ENCODE peak calls at places on chromosomes 5 and 9, in six cellular contexts. G is spleen, F is stomach, L is OCI-LY7, V is transverse colon, A is mammary epithelial cell. R is an unnamed sample.

GRCh38 chr9:82777366-82777765 is 285.6 kb downstream of the RASEF start:
- DNase-seq in G (no peak), F (no peak), L (no peak), V (no peak), A (no peak), R (no peak)

GRCh38 chr5:81545911-81546310 is 152.0 kb upstream of the ACOT12 start:
- DNase-seq in G (no peak), F (no peak), L (no peak), V (no peak), A (no peak), R (no peak)

GRCh38 chr5:178145965-178146820 is 7.5 kb downstream of the NHP2 start:
- DNase-seq in G (peak; percentile 90), F (peak; percentile 84), L (peak; percentile 81), V (peak; percentile 79), A (peak; percentile 81), R (peak; percentile 81)

GRCh38 chr5:38468202-38468656 is 88.2 kb downstream of the LIFR start:
- DNase-seq in G (no peak), F (no peak), L (no peak), V (no peak), A (peak; percentile 77), R (no peak)

GRCh38 chr5:140220698-140221064 is 45.7 kb downstream of the CYSTM1 start:
- DNase-seq in G (no peak), F (no peak), L (no peak), V (no peak), A (no peak), R (no peak)

GRCh38 chr9:113310538-113310937 is 7.4 kb upstream of the RNF183 start:
- DNase-seq in G (no peak), F (no peak), L (no peak), V (no peak), A (no peak), R (no peak)

GRCh38 chr5:140058212-140058932 is 15.3 kb upstream of the NRG2 start:
- DNase-seq in G (no peak), F (no peak), L (no peak), V (no peak), A (no peak), R (no peak)

GRCh38 chr9:136345281-136346156 is 18.0 kb downstream of the DNLZ start:
- DNase-seq in G (peak; percentile 85), F (peak; percentile 80), L (no peak), V (peak; percentile 56), A (peak; percentile 76), R (peak; percentile 86)

GRCh38 chr5:1107167-1108007 is 4.5 kb downstream of the SLC12A7 start:
- DNase-seq in G (no peak), F (no peak), L (peak; percentile 37), V (no peak), A (no peak), R (no peak)

GRCh38 chr9:37902804-37903580 is 935 bp downstream of the SLC25A51 start:
- DNase-seq in G (peak; percentile 22), F (no peak), L (peak; percentile 54), V (no peak), A (peak; percentile 48), R (no peak)

GRCh38 chr9:125475385-125475784 is 213.8 kb downstream of the GAPVD1 start:
- DNase-seq in G (no peak), F (peak; percentile 67), L (no peak), V (no peak), A (no peak), R (peak; percentile 72)

GRCh38 chr5:39437469-39437868 is 12.7 kb upstream of the DAB2 start:
- DNase-seq in G (no peak), F (no peak), L (no peak), V (peak; percentile 37), A (no peak), R (no peak)

GRCh38 chr9:96149142-96149541 is 152.8 kb downstream of the HSD17B3 start:
- DNase-seq in G (no peak), F (no peak), L (no peak), V (no peak), A (no peak), R (no peak)

GRCh38 chr9:112884086-112884485 is 6.6 kb downstream of the SLC46A2 start:
- DNase-seq in G (no peak), F (no peak), L (no peak), V (no peak), A (peak; percentile 67), R (no peak)

GRCh38 chr5:171714851-171715250 is 70.8 kb upstream of the SMIM23 start:
- DNase-seq in G (no peak), F (no peak), L (no peak), V (no peak), A (no peak), R (no peak)

GRCh38 chr5:101843055-101843454 is 453.0 kb downstream of the SLCO4C1 start:
- DNase-seq in G (no peak), F (no peak), L (no peak), V (no peak), A (no peak), R (no peak)

GRCh38 chr5:52709171-52709925 is 78.4 kb upstream of the ITGA1 start:
- DNase-seq in G (no peak), F (no peak), L (no peak), V (no peak), A (peak; percentile 74), R (no peak)

GRCh38 chr5:110900829-110901228 is 162.0 kb downstream of the SLC25A46 start:
- DNase-seq in G (no peak), F (no peak), L (no peak), V (no peak), A (peak; percentile 92), R (no peak)

GRCh38 chr5:131258733-131259132 is 5.1 kb upstream of the CDC42SE2 start:
- DNase-seq in G (no peak), F (no peak), L (no peak), V (no peak), A (peak; percentile 66), R (no peak)
- H3K4me1 ChIP-seq in G (peaks cover 96% of the 10 kb centered on the region), F (no peaks in the 10 kb centered on the region), L (peaks cover 64% of the 10 kb centered on the region), V (peaks cover 21% of the 10 kb centered on the region), A (peaks cover 44% of the 10 kb centered on the region), R (no peaks in the 10 kb centered on the region)

GRCh38 chr5:149237662-149238061 is 34.0 kb upstream of the AFAP1L1 start:
- DNase-seq in G (no peak), F (no peak), L (no peak), V (no peak), A (no peak), R (no peak)
- TF ChIP-seq CTCF in G (no peak), F (no peak), L (peak; percentile 26), V (no peak), A (no peak), R (no peak)

GRCh38 chr9:127522727-127523126 is 71.4 kb downstream of the LRSAM1 start:
- DNase-seq in G (no peak), F (no peak), L (no peak), V (peak; percentile 44), A (peak; percentile 79), R (no peak)

GRCh38 chr9:127524373-127524772 is 73.1 kb downstream of the LRSAM1 start:
- DNase-seq in G (no peak), F (no peak), L (no peak), V (no peak), A (no peak), R (no peak)

GRCh38 chr9:127520941-127521918 is 69.9 kb downstream of the LRSAM1 start:
- DNase-seq in G (no peak), F (no peak), L (no peak), V (no peak), A (no peak), R (no peak)

GRCh38 chr9:127521919-127522304 is 70.6 kb downstream of the LRSAM1 start:
- DNase-seq in G (no peak), F (peak; percentile 71), L (no peak), V (no peak), A (peak; percentile 63), R (no peak)

DNA sequence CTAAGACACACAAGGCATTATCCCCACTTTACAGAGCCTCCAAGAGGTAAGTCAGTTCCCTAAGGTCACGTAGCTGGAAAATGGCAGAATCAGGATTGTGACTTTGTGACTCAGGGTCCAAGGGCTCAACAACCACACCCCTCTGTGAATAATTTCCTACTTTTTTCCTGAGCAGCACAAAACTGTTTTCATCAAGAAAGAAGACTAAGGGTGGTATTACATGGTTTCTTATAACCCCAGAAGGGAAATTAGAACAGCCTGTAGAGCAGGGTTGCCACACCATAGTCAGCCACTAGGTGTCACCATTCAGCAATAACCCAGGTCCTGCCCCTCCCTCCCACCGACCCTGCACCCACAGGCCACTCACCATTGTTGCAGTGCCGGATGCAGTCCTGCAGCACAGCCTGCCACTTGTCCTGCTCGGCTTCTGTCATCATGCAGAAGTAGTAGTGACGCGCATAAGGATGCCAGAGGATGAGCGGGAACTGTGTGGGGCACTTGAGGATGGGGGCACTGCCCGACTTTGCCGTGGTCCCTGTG is 72.1 kb downstream of the LRSAM1 start:
- DNase-seq in G (no peak), F (no peak), L (no peak), V (no peak), A (no peak), R (peak; percentile 66)
- H3K4me1 ChIP-seq in G (peaks cover 68% of the 10 kb centered on the region), F (peaks cover 29% of the 10 kb centered on the region), L (no peaks in the 10 kb centered on the region), V (peaks cover 32% of the 10 kb centered on the region), A (peaks cover 64% of the 10 kb centered on the region), R (peaks cover 47% of the 10 kb centered on the region)

DNA sequence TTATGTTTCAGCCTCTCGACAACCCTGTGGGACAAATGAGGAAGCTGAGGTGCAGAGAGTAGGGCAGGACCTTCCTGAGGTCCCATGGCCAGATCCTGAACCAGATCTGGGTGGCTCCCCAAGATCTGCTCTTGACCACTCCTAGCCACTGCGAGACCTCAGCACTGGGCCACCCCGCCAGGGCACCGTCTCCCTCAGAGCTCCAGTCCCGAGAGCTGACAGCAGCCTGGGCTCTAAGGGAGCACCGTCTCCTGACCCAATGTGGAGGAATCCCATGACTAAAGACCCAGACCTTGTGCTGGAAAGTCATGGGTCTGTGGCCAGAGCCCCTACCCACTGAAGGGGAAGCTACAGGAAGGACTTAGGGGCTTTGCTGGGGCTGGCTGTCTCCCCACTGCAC is 4.5 kb upstream of the LMX1B start:
- DNase-seq in G (no peak), F (no peak), L (no peak), V (no peak), A (no peak), R (peak; percentile 49)
- TF ChIP-seq CTCF in G (no peak), F (no peak), L (no peak), V (no peak), A (no peak), R (no peak)

GRCh38 chr9:131673531-131673930 is 66.3 kb downstream of the RAPGEF1 start:
- DNase-seq in G (no peak), F (no peak), L (peak; percentile 55), V (no peak), A (no peak), R (no peak)
- H3K4me1 ChIP-seq in G (peaks cover 100% of the 10 kb centered on the region), F (peaks cover 57% of the 10 kb centered on the region), L (peaks cover 74% of the 10 kb centered on the region), V (peaks cover 66% of the 10 kb centered on the region), A (peaks cover 36% of the 10 kb centered on the region), R (peaks cover 91% of the 10 kb centered on the region)

GRCh38 chr9:88342246-88342645 is 46.0 kb upstream of the SPIN1 start:
- DNase-seq in G (no peak), F (no peak), L (no peak), V (no peak), A (peak; percentile 25), R (no peak)
- TF ChIP-seq CTCF in G (no peak), F (no peak), L (no peak), V (no peak), A (no peak), R (no peak)

DNA sequence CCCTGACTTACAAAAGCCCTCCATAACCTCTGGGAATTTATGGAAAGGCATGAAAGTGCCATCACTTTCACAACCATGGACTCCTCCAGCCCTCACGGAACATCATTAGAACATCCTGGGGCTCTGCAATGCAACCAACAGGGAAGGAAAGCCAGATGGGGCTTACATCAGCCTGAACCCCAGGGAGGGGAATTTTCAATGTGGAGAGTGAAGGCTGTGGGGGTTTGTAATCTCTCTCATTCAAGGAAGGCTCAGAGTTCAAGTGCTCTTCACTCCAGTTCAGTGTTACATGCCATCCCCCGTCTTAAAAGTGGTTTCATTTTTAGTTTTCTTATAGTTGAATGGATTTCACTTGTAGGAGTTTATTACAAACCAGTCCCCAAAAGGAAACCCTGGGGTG is 5.7 kb downstream of the SPRY4 start:
- DNase-seq in G (no peak), F (no peak), L (no peak), V (no peak), A (no peak), R (no peak)
- H3K4me1 ChIP-seq in G (peaks cover 97% of the 10 kb centered on the region), F (peaks cover 19% of the 10 kb centered on the region), L (peaks cover 3% of the 10 kb centered on the region), V (peaks cover 66% of the 10 kb centered on the region), A (peaks cover 23% of the 10 kb centered on the region), R (peaks cover 74% of the 10 kb centered on the region)

R was measured in upper lobe of right lung.